ENCODE peak calls at places on chromosomes 4 and X, in five cellular contexts. W is endothelial cell, S is cardiac muscle cell, P is neural progenitor cell, H is upper lobe of right lung. A is an unnamed sample.

GRCh38 chr4:12179264-12179616 is 750.5 kb upstream of the HS3ST1 start:
- DNase-seq in S (peak), H (no peak), W (no peak), P (no peak), A (no peak)

GRCh38 chrX:150572206-150572605 is 3.8 kb downstream of the MTM1 start:
- DNase-seq in W (no peak), S (no peak), P (no peak), H (no peak), A (no peak)

GRCh38 chr4:110639207-110640092 is 16.6 kb upstream of the PITX2 start:
- DNase-seq in H (no peak), W (peak), S (no peak), P (peak), A (peak)

GRCh38 chr4:7540216-7540615 is 105.5 kb upstream of the PSAPL1 start:
- DNase-seq in W (no peak), S (no peak), P (no peak), H (no peak), A (no peak)

GRCh38 chr4:175421506-175421905 is 390.6 kb downstream of the GPM6A start:
- DNase-seq in S (no peak), W (no peak), P (no peak), H (no peak), A (no peak)

GRCh38 chr4:71595576-71596108 is 188.2 kb downstream of the GC start:
- DNase-seq in H (no peak), W (no peak), S (no peak), P (no peak), A (no peak)

GRCh38 chr4:186845137-186845842 is 121.6 kb upstream of the FAT1 start:
- DNase-seq in S (no peak), P (no peak), H (no peak), W (no peak), A (no peak)

GRCh38 chr4:169791527-169792156 is 33.9 kb upstream of the HPF1 start:
- DNase-seq in S (peak), W (peak), H (no peak), P (peak), A (peak)

GRCh38 chr4:176841730-176842129 is 49.0 kb upstream of the VEGFC start:
- DNase-seq in S (no peak), P (no peak), H (no peak), W (no peak), A (no peak)

GRCh38 chrX:37783284-37783683 is 3.4 kb downstream of the CYBB start:
- DNase-seq in W (no peak), P (no peak), S (no peak), H (peak), A (no peak)

GRCh38 chr4:119116925-119117900 is 18.4 kb upstream of the MYOZ2 start:
- DNase-seq in S (no peak), W (no peak), P (no peak), H (no peak), A (no peak)

GRCh38 chr4:132642196-132642817 is 506.8 kb upstream of the PCDH10 start:
- DNase-seq in P (peak), S (peak), H (no peak), W (peak), A (peak)

GRCh38 chr4:48490012-48490679 is at the start of gene ZAR1:
- DNase-seq in W (no peak), H (peak), S (peak), P (peak), A (peak)

GRCh38 chr4:63670735-63671134 is 738.5 kb downstream of the TECRL start:
- DNase-seq in S (no peak), W (no peak), H (no peak), P (no peak), A (no peak)

GRCh38 chr4:20193522-20193902 is 58.2 kb upstream of the SLIT2 start:
- DNase-seq in H (no peak), S (no peak), W (no peak), P (no peak), A (no peak)

GRCh38 chrX:130108647-130109428 is 1.5 kb downstream of the ELF4 start:
- DNase-seq in H (peak), W (no peak), P (no peak), S (no peak), A (no peak)

GRCh38 chr4:79852305-79852730 is 220.7 kb downstream of the ANTXR2 start:
- DNase-seq in W (no peak), H (no peak), S (no peak), P (no peak), A (no peak)

GRCh38 chr4:36183665-36184393 is 60.5 kb downstream of the ARAP2 start:
- DNase-seq in H (no peak), S (no peak), P (peak), W (no peak), A (no peak)

GRCh38 chr4:179751669-179752068 is 2309.4 kb upstream of the AGA start:
- DNase-seq in W (no peak), H (no peak), P (no peak), S (no peak), A (no peak)

GRCh38 chr4:38920186-38920585 is 52.6 kb downstream of the FAM114A1 start:
- DNase-seq in W (no peak), H (no peak), P (no peak), S (no peak), A (no peak)

GRCh38 chr4:151730003-151730559 is 30.7 kb downstream of the GATB start:
- DNase-seq in P (no peak), W (no peak), H (no peak), S (no peak), A (peak)

GRCh38 chr4:53863731-53864130 is 200.7 kb downstream of the CHIC2 start:
- DNase-seq in P (no peak), W (no peak), H (no peak), S (peak), A (peak)

GRCh38 chrX:134470013-134470412 is 10.0 kb downstream of the HPRT1 start:
- DNase-seq in P (no peak), W (no peak), S (no peak), H (no peak), A (no peak)

GRCh38 chr4:69830529-69831269 is 29.2 kb downstream of the SULT1E1 start:
- DNase-seq in P (no peak), H (no peak), W (no peak), S (no peak), A (no peak)
- TF ChIP-seq CTCF in P (no peak), H (no peak), W (no peak), S (peak), A (no peak)

GRCh38 chrX:120660638-120661037 is 30.8 kb upstream of the C1GALT1C1 start:
- DNase-seq in H (no peak), S (no peak), W (no peak), P (no peak), A (no peak)

GRCh38 chrX:120668357-120668756 is 38.5 kb upstream of the C1GALT1C1 start:
- DNase-seq in H (no peak), W (no peak), P (no peak), S (no peak), A (no peak)

GRCh38 chrX:120664081-120664480 is 34.2 kb upstream of the C1GALT1C1 start:
- DNase-seq in S (no peak), W (no peak), P (no peak), H (no peak), A (no peak)
- TF ChIP-seq CTCF in S (peak), W (peak), P (peak), H (peak), A (no peak)

DNA sequence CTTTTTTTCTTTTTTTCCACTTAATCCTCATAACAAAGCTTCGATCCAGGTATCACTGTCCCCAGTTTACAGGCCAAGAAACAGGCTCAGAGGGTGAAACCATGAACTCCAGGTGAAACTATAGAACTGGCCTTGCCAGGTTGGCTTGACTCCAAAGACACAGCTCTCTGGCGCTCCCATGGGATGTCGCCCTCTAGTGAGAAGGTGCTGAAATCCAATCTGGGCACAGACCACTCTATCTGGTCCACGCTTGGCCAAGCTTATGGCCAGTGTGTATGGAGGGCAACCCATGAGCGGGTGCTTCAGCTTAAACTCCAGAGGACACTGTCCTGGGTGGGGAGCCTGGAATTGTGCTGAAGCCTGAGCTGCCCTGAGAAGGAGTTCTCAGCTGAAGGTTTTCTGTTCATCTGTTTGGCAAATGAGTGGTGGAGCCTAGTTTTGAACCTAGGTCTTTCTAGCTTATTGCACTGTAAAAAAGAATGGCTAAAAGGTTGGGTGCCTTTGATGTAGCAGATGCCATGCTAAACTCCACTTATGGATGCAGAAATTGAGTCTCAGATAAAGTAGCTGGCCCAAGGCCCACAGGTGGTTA is 70.5 kb downstream of the SEL1L3 start:
- DNase-seq in H (no peak), S (peak), P (peak), W (peak), A (peak)
- TF ChIP-seq CTCF in H (peak), S (peak), P (peak), W (peak), A (no peak)

GRCh38 chrX:15033909-15034308 is 160.7 kb downstream of the MOSPD2 start:
- DNase-seq in P (no peak), H (no peak), S (no peak), W (no peak), A (no peak)
- TF ChIP-seq CTCF in P (no peak), H (no peak), S (no peak), W (no peak), A (no peak)

DNA sequence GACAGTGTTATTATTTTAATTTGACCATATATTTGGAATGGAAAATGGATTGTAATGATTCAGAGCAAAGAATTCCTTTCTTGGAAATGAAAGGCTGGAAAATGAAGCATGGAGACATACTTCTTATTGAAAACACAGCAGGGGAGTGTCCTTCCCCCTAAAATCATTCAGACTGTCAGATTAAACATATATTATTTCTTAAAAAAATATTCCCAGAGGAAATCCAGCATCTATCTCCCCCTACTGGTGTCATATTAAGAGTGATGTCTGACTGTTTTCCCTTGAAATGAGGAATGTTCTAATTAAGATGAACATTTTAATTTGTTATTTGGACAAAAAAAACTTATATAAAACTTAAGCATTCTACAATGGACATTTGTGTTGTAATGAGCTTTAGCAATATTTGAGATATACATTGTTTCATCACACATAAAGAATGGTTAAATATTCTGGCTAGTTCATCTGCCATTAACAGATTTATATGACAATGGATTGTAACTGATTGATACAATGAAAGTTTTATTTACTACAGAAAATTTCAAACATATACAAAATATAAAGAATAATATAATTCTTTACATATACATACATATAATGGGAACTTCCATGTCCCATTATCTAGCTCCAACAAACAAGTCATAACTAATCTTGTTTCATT is 264.6 kb downstream of the SPRY1 start:
- DNase-seq in S (peak), H (no peak), P (no peak), W (no peak), A (no peak)
- TF ChIP-seq CTCF in S (peak), H (peak), P (peak), W (peak), A (peak)

GRCh38 chr4:83408958-83409357 is 46.7 kb downstream of the HELQ start:
- DNase-seq in H (no peak), W (no peak), P (no peak), S (no peak), A (no peak)
- TF ChIP-seq CTCF in H (no peak), W (no peak), P (no peak), S (no peak), A (no peak)

DNA sequence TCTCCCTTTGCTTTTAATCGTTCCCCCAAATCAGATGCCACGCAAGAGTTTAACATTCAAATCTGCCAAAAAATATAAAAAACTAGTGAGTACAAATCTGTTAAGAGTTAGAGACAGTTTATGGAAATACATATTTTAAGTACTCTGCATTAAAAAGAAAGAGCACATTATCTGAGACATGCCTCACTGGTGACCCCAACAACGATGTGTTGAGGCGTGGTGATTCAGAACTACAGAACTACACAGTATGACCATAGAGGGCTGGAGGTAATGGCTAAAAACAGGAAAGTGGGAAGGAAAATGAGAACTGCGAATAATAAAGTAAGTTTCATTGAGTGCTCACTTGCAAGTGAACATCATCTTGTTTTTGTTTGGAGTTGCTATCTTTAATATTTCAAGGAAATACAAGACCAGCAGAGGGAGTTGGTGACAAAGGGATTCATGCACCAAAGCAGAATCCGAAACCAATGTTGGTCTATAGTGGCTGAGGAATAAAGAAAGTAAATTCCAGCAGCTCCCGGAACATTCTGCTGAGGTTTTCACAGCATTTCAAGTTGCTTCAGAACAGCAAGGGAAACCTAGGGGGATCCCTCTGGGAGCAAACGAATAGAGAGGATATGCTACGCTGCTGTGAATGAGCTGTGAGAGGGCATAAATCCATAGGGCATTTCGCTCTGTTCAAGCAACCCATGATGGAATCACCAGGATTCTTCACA is 92.2 kb downstream of the DCHS2 start:
- DNase-seq in W (no peak), H (no peak), S (peak), P (peak), A (no peak)
- TF ChIP-seq CTCF in W (no peak), H (peak), S (peak), P (peak), A (no peak)

DNA sequence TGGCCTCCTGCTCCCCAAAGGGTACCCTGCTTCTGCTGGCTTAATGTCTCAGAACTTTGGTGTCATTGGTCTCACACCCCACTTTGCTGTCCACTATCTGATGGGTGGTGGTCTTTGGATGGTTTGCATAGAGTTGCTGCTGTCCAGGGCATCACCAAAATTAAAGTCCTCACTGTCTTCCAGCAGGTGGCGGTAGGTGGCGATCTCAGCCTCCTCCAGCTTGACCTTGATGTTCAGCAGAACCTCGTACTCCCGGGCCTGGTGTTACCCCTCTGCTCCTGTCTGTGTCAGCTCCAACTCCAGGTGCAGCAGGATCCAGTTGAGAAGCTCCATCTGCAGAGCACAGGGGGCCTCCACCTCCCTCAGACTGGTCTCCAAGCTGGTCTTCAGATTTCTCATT is 1169.5 kb upstream of the PABPC4L start:
- DNase-seq in W (peak), H (no peak), P (no peak), S (no peak), A (peak)
- TF ChIP-seq CTCF in W (peak), H (no peak), P (peak), S (no peak), A (peak)